ENCODE peak calls at places on chromosomes 12 and 14, in seven cellular contexts. D is A549, O is adrenal gland, J is AG09309, T is brain microvascular endothelial cell, A is foreskin fibroblast, V is IMR-90. H is an unnamed sample.

GRCh38 chr14:100767788-100768536 is 41.3 kb downstream of the DLK1 start:
- DNase-seq in V (no peak), A (no peak), D (no peak), T (no peak), J (no peak), O (no peak), H (no peak)

GRCh38 chr12:11763760-11764520 is 114.5 kb downstream of the ETV6 start:
- DNase-seq in T (peak), O (no peak), V (peak), J (peak), A (peak), D (no peak), H (no peak)

GRCh38 chr12:69059465-69060457 is 126.8 kb upstream of the CPM start:
- DNase-seq in O (no peak), D (peak), A (peak), V (peak), T (peak), J (peak), H (no peak)

GRCh38 chr14:101082036-101082435 is 178.5 kb upstream of the RTL1 start:
- DNase-seq in T (no peak), A (no peak), O (no peak), D (no peak), J (no peak), V (no peak), H (no peak)

GRCh38 chr14:81447018-81447770 is 47.1 kb upstream of the STON2 start:
- DNase-seq in T (no peak), J (no peak), D (no peak), V (no peak), O (no peak), A (no peak), H (no peak)

GRCh38 chr12:20549115-20549719 is 145.9 kb upstream of the SLCO1C1 start:
- DNase-seq in J (no peak), A (peak), V (peak), D (peak), O (no peak), T (peak), H (no peak)

GRCh38 chr12:122064780-122065588 is 13.6 kb upstream of the MLXIP start:
- DNase-seq in T (peak), J (peak), V (peak), O (no peak), D (no peak), A (peak), H (no peak)

GRCh38 chr12:33718631-33719030 is 279.0 kb upstream of the SYT10 start:
- DNase-seq in T (no peak), J (no peak), V (no peak), A (no peak), O (no peak), D (no peak), H (no peak)

GRCh38 chr14:81427348-81428058 is 27.4 kb upstream of the STON2 start:
- DNase-seq in V (no peak), J (no peak), A (no peak), O (no peak), D (no peak), T (no peak), H (no peak)

GRCh38 chr12:89355243-89356068 is 3.2 kb upstream of the DUSP6 start:
- DNase-seq in V (no peak), O (no peak), J (no peak), D (peak), A (no peak), T (no peak), H (no peak)

GRCh38 chr12:11730299-11731041 is 81.0 kb downstream of the ETV6 start:
- DNase-seq in D (no peak), J (no peak), O (no peak), A (no peak), T (no peak), V (no peak), H (peak)

GRCh38 chr12:22658214-22658613 is 33.2 kb downstream of the ETNK1 start:
- DNase-seq in V (peak), D (peak), A (peak), T (peak), J (peak), O (no peak), H (peak)

GRCh38 chr14:61668267-61668666 is 27.0 kb upstream of the HIF1A start:
- DNase-seq in A (no peak), D (peak), O (no peak), T (no peak), V (no peak), J (no peak), H (no peak)

GRCh38 chr14:70061108-70061507 is 127.6 kb downstream of the SLC8A3 start:
- DNase-seq in T (no peak), D (no peak), J (no peak), V (no peak), O (no peak), A (no peak), H (no peak)

GRCh38 chr12:41407240-41407799 is 219.2 kb downstream of the PDZRN4 start:
- DNase-seq in T (no peak), D (no peak), A (no peak), O (no peak), V (no peak), J (no peak), H (no peak)

GRCh38 chr12:6769003-6769389 is 2.8 kb downstream of the PTMS start:
- DNase-seq in J (no peak), O (peak), T (no peak), D (no peak), A (no peak), V (peak), H (no peak)

GRCh38 chr12:67910360-67911292 is 78.6 kb upstream of the IFNG-AS1 start:
- DNase-seq in T (peak), O (no peak), D (peak), V (peak), J (peak), A (peak), H (no peak)

GRCh38 chr14:103073876-103074698 is 9.9 kb upstream of the LBHD2 start:
- DNase-seq in O (no peak), T (no peak), J (no peak), D (no peak), V (no peak), A (no peak), H (peak)

GRCh38 chr12:118743896-118744700 is 237.2 kb upstream of the SRRM4 start:
- DNase-seq in O (no peak), A (no peak), V (no peak), J (no peak), D (no peak), T (no peak), H (no peak)

GRCh38 chr12:11771356-11771755 is 121.9 kb downstream of the ETV6 start:
- DNase-seq in D (no peak), A (no peak), J (no peak), V (peak), O (no peak), T (peak), H (peak)

GRCh38 chr12:121224591-121224990 is 14.7 kb downstream of the P2RX4 start:
- DNase-seq in O (no peak), D (no peak), J (no peak), V (no peak), T (no peak), A (no peak), H (no peak)

DNA sequence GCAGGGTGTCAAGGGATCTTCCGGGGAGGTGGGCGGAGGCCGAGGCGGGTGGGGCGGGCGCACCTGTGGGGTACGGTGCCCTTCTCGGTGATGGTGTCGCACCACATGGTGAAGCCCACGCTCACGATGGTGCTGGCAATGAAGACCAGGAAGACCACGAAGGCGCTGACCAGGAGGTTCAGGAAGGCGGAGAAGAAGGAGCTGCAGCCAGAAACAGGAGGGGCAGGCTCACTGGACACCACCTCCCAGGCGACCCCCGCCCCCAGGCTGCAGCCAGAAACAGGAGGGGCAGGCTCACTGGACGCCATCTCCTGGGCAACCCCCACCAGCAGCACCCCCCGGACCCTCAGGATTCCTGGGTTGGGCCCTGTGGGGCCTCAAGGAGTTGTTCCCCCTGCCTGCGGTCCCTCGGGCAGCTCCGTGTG is 7.6 kb downstream of the TMEM179 start:
- DNase-seq in J (no peak), O (no peak), D (no peak), T (no peak), A (no peak), V (no peak), H (no peak)
- H3K4me3 ChIP-seq in J (no peak), O (no peak), D (no peak), T (no peak), A (no peak), V (no peak), H (no peak)

GRCh38 chr14:73637830-73638229 is 7.0 kb upstream of the DNAL1 start:
- DNase-seq in D (no peak), T (no peak), A (no peak), O (no peak), J (no peak), V (no peak), H (no peak)

GRCh38 chr14:73633115-73633514 is 11.7 kb upstream of the DNAL1 start:
- DNase-seq in O (no peak), V (no peak), J (no peak), A (no peak), T (no peak), D (no peak), H (no peak)

GRCh38 chr14:73633517-73634332 is 11.1 kb upstream of the DNAL1 start:
- DNase-seq in D (peak), A (peak), T (peak), V (peak), J (peak), O (peak), H (peak)

GRCh38 chr14:73630009-73630780 is 14.6 kb upstream of the DNAL1 start:
- DNase-seq in T (no peak), V (no peak), A (no peak), D (no peak), J (no peak), O (no peak), H (no peak)

GRCh38 chr14:73634333-73634833 is 10.4 kb upstream of the DNAL1 start:
- DNase-seq in V (no peak), J (no peak), A (no peak), T (no peak), D (no peak), O (peak), H (peak)
- TF ChIP-seq CTCF in V (peak), J (peak), A (no peak), T (peak), D (no peak), O (no peak), H (no peak)

GRCh38 chr14:23306113-23306411 is 571 bp upstream of the BCL2L2 start:
- DNase-seq in A (no peak), J (no peak), V (no peak), D (no peak), T (no peak), O (no peak), H (no peak)
- H3K4me3 ChIP-seq in A (peak), J (peak), V (peak), D (peak), T (peak), O (no peak), H (peak)

GRCh38 chr12:108562348-108563134 is at the start of gene ISCU:
- DNase-seq in J (peak), V (peak), A (peak), T (peak), O (peak), D (peak), H (peak)

GRCh38 chr12:108561852-108562347 is 496 bp upstream of the ISCU start:
- DNase-seq in O (peak), D (no peak), V (no peak), A (no peak), T (no peak), J (no peak), H (no peak)

GRCh38 chr12:108560321-108560721 is 652 bp downstream of the SART3 start:
- DNase-seq in V (peak), A (no peak), T (peak), D (no peak), O (no peak), J (peak), H (no peak)

GRCh38 chr12:108560752-108561719 is at the start of gene SART3:
- DNase-seq in A (peak), J (peak), D (peak), V (peak), T (peak), O (peak), H (peak)

GRCh38 chr12:108559748-108560147 is 1.2 kb downstream of the SART3 start:
- DNase-seq in D (no peak), T (no peak), O (no peak), J (no peak), V (no peak), A (no peak), H (peak)
- TF ChIP-seq CTCF in D (no peak), T (peak), O (no peak), J (peak), V (no peak), A (no peak), H (no peak)

H was measured in GM12865.